ENCODE peak calls at places on chromosomes 16 and 17, in seven cellular contexts. H is lung; E is uterus; O is cardiac muscle cell; J is CD8-positive, alpha-beta memory T cell; N is Caco-2; Z is body of pancreas. D is an unnamed sample. For H3K36me3 and H3K4me1, the result is how much of the 10 kb centered on the place peaks cover.

GRCh38 chr17:11264183-11264871 is 23.3 kb downstream of the SHISA6 start:
- DNase-seq in N (no peak), J (no peak), E (no peak), Z (no peak), O (no peak), H (no peak), D (no peak)

GRCh38 chr17:66429680-66430079 is 127.3 kb downstream of the PRKCA start:
- DNase-seq in N (no peak), Z (no peak), E (no peak), J (no peak), H (no peak), O (no peak), D (no peak)

GRCh38 chr16:23847938-23848337 is 12.2 kb downstream of the PRKCB start:
- DNase-seq in O (no peak), N (no peak), Z (no peak), E (no peak), J (peak), H (no peak), D (no peak)

GRCh38 chr17:67145406-67145805 is 99.6 kb downstream of the HELZ start:
- DNase-seq in J (no peak), Z (no peak), N (no peak), E (no peak), H (no peak), O (no peak), D (no peak)

GRCh38 chr17:56929362-56929969 is 15.6 kb upstream of the TRIM25 start:
- DNase-seq in E (no peak), O (no peak), H (no peak), N (no peak), Z (no peak), J (no peak), D (no peak)

GRCh38 chr17:3796110-3796821 is 4.7 kb downstream of the ITGAE start:
- DNase-seq in Z (no peak), J (peak), N (no peak), O (no peak), E (no peak), H (no peak), D (no peak)

GRCh38 chr17:77096570-77097214 is 44.1 kb upstream of the SEC14L1 start:
- DNase-seq in Z (peak), O (peak), N (no peak), J (no peak), E (peak), H (no peak), D (no peak)

GRCh38 chr16:17481741-17482140 is 11.0 kb upstream of the XYLT1 start:
- DNase-seq in N (peak), E (no peak), O (no peak), J (no peak), H (no peak), Z (no peak), D (no peak)

GRCh38 chr17:34822007-34822737 is 139.1 kb downstream of the CCT6B start:
- DNase-seq in N (no peak), O (no peak), J (no peak), H (no peak), E (no peak), Z (no peak), D (no peak)

GRCh38 chr16:48113471-48113870 is 42.3 kb downstream of the ABCC12 start:
- DNase-seq in E (no peak), H (no peak), N (peak), O (no peak), J (no peak), Z (no peak), D (no peak)

GRCh38 chr17:26792486-26792885 is 501.4 kb upstream of the WSB1 start:
- DNase-seq in H (no peak), O (no peak), N (no peak), E (no peak), Z (no peak), J (no peak), D (no peak)

GRCh38 chr16:24253192-24253591 is 2.9 kb upstream of the CACNG3 start:
- DNase-seq in N (peak), O (peak), E (no peak), H (no peak), J (peak), Z (peak), D (peak)

GRCh38 chr17:7133424-7133823 is 18.8 kb upstream of the ASGR2 start:
- DNase-seq in O (no peak), N (no peak), E (no peak), J (peak), H (peak), Z (peak), D (peak)

GRCh38 chr17:8583954-8584353 is 46.6 kb downstream of the MYH10 start:
- DNase-seq in E (no peak), O (no peak), J (no peak), Z (no peak), H (no peak), N (no peak), D (no peak)

GRCh38 chr16:49492090-49492801 is 118.6 kb downstream of the C16orf78 start:
- DNase-seq in Z (peak), H (no peak), O (peak), J (peak), E (peak), N (peak), D (peak)

GRCh38 chr17:36590082-36590481 is 1.6 kb upstream of the DHRS11 start:
- DNase-seq in E (no peak), O (no peak), Z (no peak), H (no peak), N (no peak), J (no peak), D (no peak)

GRCh38 chr16:1057252-1057932 is 15.2 kb upstream of the SSTR5 start:
- DNase-seq in Z (peak), N (peak), E (no peak), J (peak), O (peak), H (no peak), D (no peak)

GRCh38 chr16:7268182-7268581 is 64.5 kb upstream of the RBFOX1 start:
- DNase-seq in O (peak), H (no peak), J (no peak), Z (peak), N (peak), E (no peak), D (peak)

GRCh38 chr17:45090711-45091110 is 29.6 kb downstream of the NMT1 start:
- DNase-seq in J (peak), E (no peak), N (no peak), H (no peak), Z (no peak), O (no peak), D (no peak)

GRCh38 chr16:2700786-2701185 is 18.5 kb downstream of the KCTD5 start:
- DNase-seq in J (no peak), O (no peak), H (no peak), E (no peak), N (no peak), Z (no peak), D (no peak)

GRCh38 chr17:79799174-79799537 is 2.3 kb upstream of the CBX8 start:
- DNase-seq in H (no peak), Z (no peak), J (no peak), E (no peak), N (no peak), O (no peak), D (no peak)

GRCh38 chr17:55705847-55706246 is 16.8 kb downstream of the TMEM100 start:
- DNase-seq in J (no peak), O (no peak), N (no peak), H (no peak), E (no peak), Z (no peak), D (no peak)

GRCh38 chr17:57869599-57870282 is 19.9 kb upstream of the MRPS23 start:
- DNase-seq in H (no peak), N (no peak), O (no peak), J (no peak), Z (no peak), E (no peak), D (no peak)

GRCh38 chr17:82098939-82099765 is 1.1 kb upstream of the FASN start:
- DNase-seq in N (peak), Z (no peak), E (peak), J (no peak), O (no peak), H (no peak), D (no peak)

GRCh38 chr17:75645889-75646625 is 12.8 kb downstream of the SMIM5 start:
- DNase-seq in H (peak), O (no peak), N (peak), J (peak), Z (peak), E (peak), D (no peak)

DNA sequence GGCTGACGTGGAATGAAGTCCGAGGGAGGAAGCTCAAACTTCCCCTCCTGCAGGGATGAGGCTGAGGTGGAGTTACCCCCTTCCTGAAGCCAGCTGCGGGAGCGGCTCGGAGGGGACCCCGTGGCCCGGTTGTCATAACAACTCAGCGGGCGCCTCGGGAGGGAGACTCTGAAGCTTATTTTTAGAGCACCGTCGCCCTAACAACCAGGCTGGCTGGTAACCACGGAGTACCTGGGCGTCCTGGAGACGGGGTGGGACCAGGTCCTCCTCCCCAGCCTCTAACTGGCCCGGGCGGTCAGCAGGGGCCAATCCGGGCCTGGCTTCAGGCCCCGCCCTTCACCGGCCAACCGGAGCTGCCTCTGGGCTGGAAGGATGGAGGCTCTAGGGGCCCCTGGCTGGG is 27.7 kb downstream of the NECAB2 start:
- DNase-seq in J (peak), N (peak), O (peak), E (no peak), H (no peak), Z (peak), D (no peak)
- H3K4me3 ChIP-seq in J (no peak), N (no peak), O (no peak), E (no peak), H (no peak), Z (no peak), D (no peak)

GRCh38 chr17:28669918-28670317 is 7.9 kb downstream of the SUPT6H start:
- DNase-seq in Z (no peak), H (no peak), E (no peak), O (no peak), J (no peak), N (no peak), D (no peak)
- H3K36me3 ChIP-seq in Z (under half), H (under half), E (under half), O (half or more), J (half or more), N (under half), D (half or more)

GRCh38 chr17:42406602-42407288 is 16.3 kb downstream of the CAVIN1 start:
- DNase-seq in O (no peak), E (peak), H (no peak), J (no peak), N (no peak), Z (no peak), D (no peak)

GRCh38 chr17:42408076-42408475 is 15.0 kb downstream of the CAVIN1 start:
- DNase-seq in H (no peak), E (no peak), N (no peak), O (no peak), J (no peak), Z (no peak), D (no peak)

GRCh38 chr17:42405963-42406495 is 17.0 kb downstream of the CAVIN1 start:
- DNase-seq in E (peak), J (peak), H (peak), Z (peak), O (peak), N (peak), D (peak)

GRCh38 chr17:42405076-42405475 is 16.8 kb upstream of the STAT3 start:
- DNase-seq in J (no peak), N (no peak), O (no peak), Z (no peak), E (no peak), H (no peak), D (no peak)

DNA sequence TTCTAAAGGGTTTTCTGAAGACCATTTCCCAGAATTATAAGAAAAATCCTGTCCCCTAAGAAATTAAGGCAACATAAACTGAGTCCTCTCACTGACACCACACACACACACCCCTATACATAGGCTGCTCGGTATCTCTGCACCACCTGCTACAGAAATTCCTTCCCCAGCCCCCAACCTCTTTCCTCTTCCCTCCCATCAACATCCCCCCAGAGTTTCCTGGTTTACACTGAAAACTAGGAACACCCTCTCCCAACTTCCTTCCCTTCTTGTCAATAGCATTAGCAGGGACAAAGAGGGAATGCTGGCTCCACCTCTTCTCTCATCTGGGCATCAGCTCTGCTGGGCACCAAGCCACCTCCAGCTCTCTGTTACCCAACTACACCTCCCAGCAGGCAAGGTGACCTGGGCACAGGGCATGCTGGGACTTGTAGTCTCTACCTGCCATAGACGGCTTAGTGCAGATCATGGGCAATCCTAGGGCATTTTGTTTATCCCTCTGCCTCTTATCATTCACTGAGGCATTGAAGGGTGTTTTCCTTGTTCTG is 15.7 kb downstream of the CAVIN1 start:
- DNase-seq in O (peak), N (peak), J (peak), H (peak), E (peak), Z (peak), D (peak)
- H3K4me1 ChIP-seq in O (under half), N (under half), J (under half), H (under half), E (half or more), Z (under half), D (under half)

GRCh38 chr16:88805340-88805715 is 1.7 kb downstream of the CDT1 start:
- DNase-seq in O (no peak), H (no peak), E (no peak), N (no peak), Z (no peak), J (no peak), D (peak)

GRCh38 chr16:88803264-88803987 is at the start of gene CDT1:
- DNase-seq in O (peak), H (peak), E (peak), J (peak), Z (peak), N (peak), D (peak)

GRCh38 chr16:88805887-88806393 is 2.4 kb downstream of the CDT1 start:
- DNase-seq in E (no peak), H (no peak), N (no peak), J (no peak), O (no peak), Z (no peak), D (no peak)

GRCh38 chr16:88804552-88805339 is 1.2 kb downstream of the CDT1 start:
- DNase-seq in Z (no peak), O (no peak), H (no peak), E (no peak), J (no peak), N (peak), D (peak)

GRCh38 chr16:88804173-88804551 is 573 bp downstream of the CDT1 start:
- DNase-seq in H (no peak), O (no peak), J (no peak), Z (no peak), E (no peak), N (no peak), D (peak)
- H3K4me3 ChIP-seq in H (no peak), O (peak), J (no peak), Z (no peak), E (peak), N (peak), D (peak)

DNA sequence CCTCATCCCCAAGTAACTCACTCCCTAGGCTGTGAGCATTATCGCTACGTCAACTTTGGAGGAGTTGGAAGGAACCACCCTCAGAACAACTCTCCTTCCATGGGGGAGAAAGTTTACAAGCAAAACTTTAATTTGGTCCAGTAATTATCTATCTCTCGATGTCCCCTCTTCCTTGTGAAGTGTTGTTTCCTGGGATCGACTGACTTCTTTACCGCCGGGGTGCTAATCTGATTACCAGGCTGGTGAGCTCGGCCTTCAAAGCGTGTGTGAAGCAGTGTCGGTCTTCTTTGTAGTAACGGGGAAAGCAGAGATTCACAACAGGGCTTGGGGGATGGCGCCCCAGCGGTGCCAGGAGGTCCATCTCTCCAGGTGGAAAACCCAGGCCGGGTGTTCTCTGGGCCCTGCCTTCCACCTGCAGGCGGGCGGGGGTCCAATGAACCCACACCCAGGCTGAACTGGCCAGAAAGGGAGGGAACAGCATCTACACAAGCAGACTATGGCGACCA is 14.5 kb upstream of the FOXF1 start:
- DNase-seq in N (no peak), H (no peak), E (no peak), J (no peak), Z (no peak), O (no peak), D (no peak)
- H3K36me3 ChIP-seq in N (under half), H (under half), E (under half), J (under half), Z (under half), O (under half), D (under half)

GRCh38 chr16:67558859-67559258 is 3.5 kb upstream of the CTCF start:
- DNase-seq in J (no peak), E (no peak), Z (no peak), O (no peak), H (no peak), N (no peak), D (no peak)
- H3K4me1 ChIP-seq in J (under half), E (under half), Z (under half), O (under half), H (under half), N (under half), D (under half)

DNA sequence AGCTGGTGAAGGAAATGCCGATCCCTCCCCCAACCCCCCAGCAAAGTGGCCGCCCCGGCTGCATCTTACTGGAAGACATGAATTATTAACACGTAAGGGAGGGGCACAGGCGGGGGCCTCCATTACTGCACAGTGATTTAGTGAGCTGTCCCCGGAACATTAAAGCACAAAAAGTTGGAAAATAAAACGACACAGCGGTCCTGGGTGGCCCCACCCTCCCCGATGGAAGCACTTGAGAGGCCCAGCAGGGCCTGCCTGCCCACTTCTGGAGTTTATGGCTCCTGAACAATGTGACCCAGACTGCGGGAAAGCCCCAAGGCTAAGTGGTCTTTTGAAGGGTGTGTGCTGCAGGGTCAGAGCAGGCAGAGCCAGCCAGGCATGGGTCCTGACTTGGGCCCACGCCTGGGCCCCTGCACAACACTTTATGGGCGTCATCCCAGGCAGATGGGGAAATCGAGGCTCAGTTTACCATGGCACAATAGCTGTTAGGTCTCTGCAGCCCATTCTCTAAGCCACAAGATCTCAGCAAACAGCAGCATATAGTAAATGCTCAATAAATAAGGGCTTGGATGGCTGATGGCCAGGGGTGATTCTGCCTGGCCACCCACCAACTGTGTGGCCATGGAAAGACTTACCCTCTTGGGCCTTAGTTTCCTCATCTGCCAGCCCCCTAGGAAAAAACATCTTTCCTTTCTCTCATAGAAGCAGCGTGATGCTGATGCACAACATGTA is 22.8 kb downstream of the CCDC102A start:
- DNase-seq in E (peak), N (peak), O (peak), H (peak), Z (no peak), J (no peak), D (peak)
- H3K4me3 ChIP-seq in E (no peak), N (no peak), O (no peak), H (no peak), Z (no peak), J (no peak), D (no peak)

D was measured in HAP-1.